ENCODE peak calls at places on chromosomes 6 and 20, in ten cellular contexts. One of them, this sample, is unnamed. For H3K4me1, H3K9me3 and H3K27me3, the result is how much of the 10 kb centered on the place peaks cover.

GRCh38 chr6:93040375-93040774 is 379.0 kb downstream of the EPHA7 start:
- DNase-seq in HAP-1: no peak
- DNase-seq in CD8-positive, alpha-beta T cell: no peak
- DNase-seq in aorta: no peak
- DNase-seq in body of pancreas: no peak
- DNase-seq in NT2/D1: no peak
- DNase-seq in right lobe of liver: no peak
- DNase-seq in iPS DF 6.9: no peak
- DNase-seq in thoracic aorta: no peak
- DNase-seq in colonic mucosa: no peak
- DNase-seq in this sample: no peak

GRCh38 chr6:160895562-160895961 is 96.0 kb upstream of the MAP3K4 start:
- DNase-seq in HAP-1: no peak
- DNase-seq in CD8-positive, alpha-beta T cell: no peak
- DNase-seq in aorta: no peak
- DNase-seq in body of pancreas: no peak
- DNase-seq in NT2/D1: no peak
- DNase-seq in right lobe of liver: no peak
- DNase-seq in iPS DF 6.9: no peak
- DNase-seq in thoracic aorta: no peak
- DNase-seq in colonic mucosa: no peak
- DNase-seq in this sample: no peak

GRCh38 chr20:5766085-5766764 is 16.0 kb downstream of the SHLD1 start:
- DNase-seq in HAP-1: no peak
- DNase-seq in CD8-positive, alpha-beta T cell: no peak
- DNase-seq in aorta: no peak
- DNase-seq in body of pancreas: peak
- DNase-seq in NT2/D1: no peak
- DNase-seq in right lobe of liver: no peak
- DNase-seq in iPS DF 6.9: no peak
- DNase-seq in thoracic aorta: no peak
- DNase-seq in colonic mucosa: no peak
- DNase-seq in this sample: no peak

GRCh38 chr6:9292975-9293374 is 857.6 kb upstream of the SLC35B3 start:
- DNase-seq in HAP-1: no peak
- DNase-seq in CD8-positive, alpha-beta T cell: no peak
- DNase-seq in aorta: no peak
- DNase-seq in body of pancreas: no peak
- DNase-seq in NT2/D1: no peak
- DNase-seq in right lobe of liver: no peak
- DNase-seq in iPS DF 6.9: no peak
- DNase-seq in thoracic aorta: no peak
- DNase-seq in colonic mucosa: no peak
- DNase-seq in this sample: no peak

GRCh38 chr6:4957521-4958231 is 46.2 kb downstream of the RPP40 start:
- DNase-seq in HAP-1: no peak
- DNase-seq in CD8-positive, alpha-beta T cell: no peak
- DNase-seq in aorta: no peak
- DNase-seq in body of pancreas: no peak
- DNase-seq in NT2/D1: no peak
- DNase-seq in right lobe of liver: no peak
- DNase-seq in iPS DF 6.9: peak
- DNase-seq in thoracic aorta: no peak
- DNase-seq in colonic mucosa: no peak
- DNase-seq in this sample: no peak

GRCh38 chr6:53432318-53433161 is 83.8 kb upstream of the ELOVL5 start:
- DNase-seq in HAP-1: no peak
- DNase-seq in CD8-positive, alpha-beta T cell: no peak
- DNase-seq in aorta: no peak
- DNase-seq in body of pancreas: no peak
- DNase-seq in NT2/D1: no peak
- DNase-seq in right lobe of liver: peak
- DNase-seq in iPS DF 6.9: no peak
- DNase-seq in thoracic aorta: no peak
- DNase-seq in colonic mucosa: no peak
- DNase-seq in this sample: no peak

GRCh38 chr6:108820011-108820410 is 28.2 kb upstream of the ARMC2 start:
- DNase-seq in HAP-1: no peak
- DNase-seq in CD8-positive, alpha-beta T cell: no peak
- DNase-seq in aorta: no peak
- DNase-seq in body of pancreas: no peak
- DNase-seq in NT2/D1: no peak
- DNase-seq in right lobe of liver: no peak
- DNase-seq in iPS DF 6.9: no peak
- DNase-seq in thoracic aorta: no peak
- DNase-seq in colonic mucosa: no peak
- DNase-seq in this sample: no peak

GRCh38 chr20:24488064-24488799 is 18.8 kb downstream of the SYNDIG1 start:
- DNase-seq in HAP-1: no peak
- DNase-seq in CD8-positive, alpha-beta T cell: no peak
- DNase-seq in aorta: peak
- DNase-seq in body of pancreas: no peak
- DNase-seq in NT2/D1: no peak
- DNase-seq in right lobe of liver: no peak
- DNase-seq in iPS DF 6.9: no peak
- DNase-seq in thoracic aorta: no peak
- DNase-seq in colonic mucosa: no peak
- DNase-seq in this sample: no peak

GRCh38 chr6:169559001-169559441 is 142.8 kb downstream of the WDR27 start:
- DNase-seq in HAP-1: no peak
- DNase-seq in CD8-positive, alpha-beta T cell: no peak
- DNase-seq in aorta: no peak
- DNase-seq in body of pancreas: no peak
- DNase-seq in NT2/D1: no peak
- DNase-seq in right lobe of liver: no peak
- DNase-seq in iPS DF 6.9: no peak
- DNase-seq in thoracic aorta: no peak
- DNase-seq in colonic mucosa: no peak
- DNase-seq in this sample: no peak

GRCh38 chr6:34529665-34530327 is 26.3 kb downstream of the SPDEF start:
- DNase-seq in HAP-1: no peak
- DNase-seq in CD8-positive, alpha-beta T cell: no peak
- DNase-seq in aorta: no peak
- DNase-seq in body of pancreas: peak
- DNase-seq in NT2/D1: no peak
- DNase-seq in right lobe of liver: peak
- DNase-seq in iPS DF 6.9: no peak
- DNase-seq in thoracic aorta: no peak
- DNase-seq in colonic mucosa: peak
- DNase-seq in this sample: no peak

GRCh38 chr6:43495409-43495941 is 14.7 kb downstream of the LRRC73 start:
- DNase-seq in HAP-1: no peak
- DNase-seq in CD8-positive, alpha-beta T cell: no peak
- DNase-seq in aorta: no peak
- DNase-seq in body of pancreas: no peak
- DNase-seq in NT2/D1: no peak
- DNase-seq in right lobe of liver: no peak
- DNase-seq in iPS DF 6.9: no peak
- DNase-seq in thoracic aorta: no peak
- DNase-seq in colonic mucosa: no peak
- DNase-seq in this sample: no peak

DNA sequence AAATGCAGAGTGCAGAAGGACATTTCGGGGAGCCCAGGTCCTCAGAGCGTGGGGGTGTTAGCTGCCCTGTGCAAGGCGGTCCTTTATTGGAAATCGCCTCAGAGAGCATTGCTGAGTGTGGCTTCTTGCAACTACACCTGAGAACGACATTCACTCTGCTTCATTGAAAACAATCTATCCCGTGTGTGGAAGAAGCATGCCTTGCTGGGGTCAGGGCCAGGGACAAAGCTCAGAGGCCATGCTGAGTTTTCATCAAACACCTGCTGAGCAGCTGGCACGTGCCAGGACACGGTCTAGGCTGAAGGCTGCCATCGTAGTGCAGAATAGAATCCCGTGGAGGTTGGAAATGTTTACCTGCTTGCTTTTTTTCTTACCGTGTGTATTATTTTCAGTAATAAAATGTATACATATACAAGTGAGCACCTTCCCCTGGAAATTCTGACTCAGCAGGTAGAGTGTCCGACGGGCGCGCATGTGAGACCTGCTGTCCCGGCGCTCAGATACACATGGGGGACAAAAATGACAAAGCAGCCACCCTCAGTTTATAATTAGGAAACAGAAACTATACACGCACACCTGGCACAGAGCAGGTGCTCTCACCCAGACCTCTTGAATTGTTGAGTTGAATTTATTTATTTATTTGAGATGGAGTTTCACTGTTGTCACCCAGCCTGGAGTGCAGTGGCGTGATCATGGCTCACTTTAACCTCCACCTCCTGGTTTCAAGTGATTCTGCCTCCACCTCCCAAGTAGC is 180.2 kb downstream of the ZDHHC14 start:
- DNase-seq in HAP-1: no peak
- DNase-seq in CD8-positive, alpha-beta T cell: no peak
- DNase-seq in aorta: no peak
- DNase-seq in body of pancreas: no peak
- DNase-seq in NT2/D1: no peak
- DNase-seq in right lobe of liver: no peak
- DNase-seq in iPS DF 6.9: no peak
- DNase-seq in thoracic aorta: no peak
- DNase-seq in colonic mucosa: no peak
- DNase-seq in this sample: peak
- H3K4me1 ChIP-seq in HAP-1: under half
- H3K4me1 ChIP-seq in CD8-positive, alpha-beta T cell: under half
- H3K4me1 ChIP-seq in aorta: under half
- H3K4me1 ChIP-seq in body of pancreas: under half
- H3K4me1 ChIP-seq in NT2/D1: under half
- H3K4me1 ChIP-seq in right lobe of liver: under half
- H3K4me1 ChIP-seq in iPS DF 6.9: under half
- H3K4me1 ChIP-seq in thoracic aorta: under half
- H3K4me1 ChIP-seq in colonic mucosa: under half
- H3K4me1 ChIP-seq in this sample: under half

GRCh38 chr20:58536289-58536688 is 21.1 kb upstream of the APCDD1L start:
- DNase-seq in HAP-1: no peak
- DNase-seq in CD8-positive, alpha-beta T cell: no peak
- DNase-seq in aorta: no peak
- DNase-seq in body of pancreas: no peak
- DNase-seq in NT2/D1: no peak
- DNase-seq in right lobe of liver: no peak
- DNase-seq in iPS DF 6.9: no peak
- DNase-seq in thoracic aorta: no peak
- DNase-seq in colonic mucosa: no peak
- DNase-seq in this sample: no peak
- H3K9me3 ChIP-seq in HAP-1: under half
- H3K9me3 ChIP-seq in CD8-positive, alpha-beta T cell: under half
- H3K9me3 ChIP-seq in aorta: under half
- H3K9me3 ChIP-seq in body of pancreas: under half
- H3K9me3 ChIP-seq in NT2/D1: half or more
- H3K9me3 ChIP-seq in right lobe of liver: under half
- H3K9me3 ChIP-seq in iPS DF 6.9: under half
- H3K9me3 ChIP-seq in thoracic aorta: under half
- H3K9me3 ChIP-seq in colonic mucosa: under half
- H3K9me3 ChIP-seq in this sample: under half

GRCh38 chr6:28816909-28817807 is 106.6 kb downstream of the TRIM27 start:
- DNase-seq in HAP-1: peak
- DNase-seq in CD8-positive, alpha-beta T cell: no peak
- DNase-seq in aorta: no peak
- DNase-seq in body of pancreas: no peak
- DNase-seq in NT2/D1: no peak
- DNase-seq in right lobe of liver: no peak
- DNase-seq in iPS DF 6.9: no peak
- DNase-seq in thoracic aorta: no peak
- DNase-seq in colonic mucosa: peak
- DNase-seq in this sample: no peak
- H3K27me3 ChIP-seq in HAP-1: under half
- H3K27me3 ChIP-seq in CD8-positive, alpha-beta T cell: half or more
- H3K27me3 ChIP-seq in aorta: under half
- H3K27me3 ChIP-seq in body of pancreas: under half
- H3K27me3 ChIP-seq in NT2/D1: half or more
- H3K27me3 ChIP-seq in right lobe of liver: under half
- H3K27me3 ChIP-seq in iPS DF 6.9: half or more
- H3K27me3 ChIP-seq in thoracic aorta: under half
- H3K27me3 ChIP-seq in colonic mucosa: under half
- H3K27me3 ChIP-seq in this sample: under half

GRCh38 chr20:48801197-48801596 is 26.6 kb downstream of the PREX1 start:
- DNase-seq in HAP-1: no peak
- DNase-seq in CD8-positive, alpha-beta T cell: no peak
- DNase-seq in aorta: no peak
- DNase-seq in body of pancreas: no peak
- DNase-seq in NT2/D1: no peak
- DNase-seq in right lobe of liver: no peak
- DNase-seq in iPS DF 6.9: no peak
- DNase-seq in thoracic aorta: no peak
- DNase-seq in colonic mucosa: no peak
- DNase-seq in this sample: no peak

GRCh38 chr20:48805286-48805685 is 22.5 kb downstream of the PREX1 start:
- DNase-seq in HAP-1: no peak
- DNase-seq in CD8-positive, alpha-beta T cell: no peak
- DNase-seq in aorta: no peak
- DNase-seq in body of pancreas: no peak
- DNase-seq in NT2/D1: no peak
- DNase-seq in right lobe of liver: no peak
- DNase-seq in iPS DF 6.9: no peak
- DNase-seq in thoracic aorta: no peak
- DNase-seq in colonic mucosa: no peak
- DNase-seq in this sample: no peak

GRCh38 chr20:48804300-48804980 is 23.4 kb downstream of the PREX1 start:
- DNase-seq in HAP-1: no peak
- DNase-seq in CD8-positive, alpha-beta T cell: no peak
- DNase-seq in aorta: no peak
- DNase-seq in body of pancreas: no peak
- DNase-seq in NT2/D1: no peak
- DNase-seq in right lobe of liver: no peak
- DNase-seq in iPS DF 6.9: no peak
- DNase-seq in thoracic aorta: no peak
- DNase-seq in colonic mucosa: no peak
- DNase-seq in this sample: peak

GRCh38 chr20:48802216-48802615 is 25.6 kb downstream of the PREX1 start:
- DNase-seq in HAP-1: no peak
- DNase-seq in CD8-positive, alpha-beta T cell: no peak
- DNase-seq in aorta: no peak
- DNase-seq in body of pancreas: no peak
- DNase-seq in NT2/D1: no peak
- DNase-seq in right lobe of liver: no peak
- DNase-seq in iPS DF 6.9: no peak
- DNase-seq in thoracic aorta: no peak
- DNase-seq in colonic mucosa: no peak
- DNase-seq in this sample: peak

DNA sequence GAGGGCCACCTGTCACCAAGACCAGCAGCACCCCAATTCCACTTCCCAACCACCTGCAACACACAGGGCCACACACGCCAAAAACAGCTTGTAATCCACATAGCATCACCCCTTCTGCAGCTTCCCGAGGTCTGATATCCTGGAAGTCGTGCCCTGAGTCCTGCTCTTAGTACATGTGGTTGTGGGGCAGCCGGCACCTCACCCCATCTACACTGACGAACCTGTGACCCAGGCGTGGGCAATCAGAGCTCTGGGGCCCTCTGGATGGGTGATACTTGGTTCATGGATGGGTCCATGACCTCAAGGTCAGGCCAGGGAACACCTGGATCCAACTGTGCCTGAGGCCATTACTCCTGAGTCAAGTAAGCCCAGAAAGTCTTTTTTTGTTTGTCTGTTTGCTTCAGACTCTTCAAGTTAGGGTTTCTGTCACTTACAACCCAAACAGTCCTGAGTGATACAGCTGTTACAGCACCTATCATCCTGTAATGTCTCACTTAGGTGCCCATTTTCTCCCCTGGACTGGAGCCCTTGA is 24.2 kb downstream of the PREX1 start:
- DNase-seq in HAP-1: no peak
- DNase-seq in CD8-positive, alpha-beta T cell: no peak
- DNase-seq in aorta: no peak
- DNase-seq in body of pancreas: no peak
- DNase-seq in NT2/D1: no peak
- DNase-seq in right lobe of liver: no peak
- DNase-seq in iPS DF 6.9: no peak
- DNase-seq in thoracic aorta: no peak
- DNase-seq in colonic mucosa: no peak
- DNase-seq in this sample: no peak
- H3K4me1 ChIP-seq in HAP-1: under half
- H3K4me1 ChIP-seq in CD8-positive, alpha-beta T cell: half or more
- H3K4me1 ChIP-seq in aorta: under half
- H3K4me1 ChIP-seq in body of pancreas: under half
- H3K4me1 ChIP-seq in NT2/D1: under half
- H3K4me1 ChIP-seq in right lobe of liver: under half
- H3K4me1 ChIP-seq in iPS DF 6.9: under half
- H3K4me1 ChIP-seq in thoracic aorta: under half
- H3K4me1 ChIP-seq in colonic mucosa: under half
- H3K4me1 ChIP-seq in this sample: under half